ENCODE peak calls at places on chromosomes 3 and 15, in six cellular contexts. O, E, Y, F, Q and Z are unnamed samples.

GRCh38 chr15:45869034-45869668 is 234.3 kb downstream of the SQOR start:
- DNase-seq in O (no peak), E (no peak), Y (no peak), F (no peak), Q (no peak), Z (no peak)

GRCh38 chr15:85874236-85874635 is 79.5 kb upstream of the KLHL25 start:
- DNase-seq in O (no peak), E (no peak), Y (no peak), F (no peak), Q (no peak), Z (no peak)

GRCh38 chr3:123275691-123276090 is 73.9 kb downstream of the SEC22A start:
- DNase-seq in O (no peak), E (no peak), Y (no peak), F (no peak), Q (no peak), Z (no peak)

GRCh38 chr3:146585156-146585555 is 20.0 kb downstream of the PLSCR5 start:
- DNase-seq in O (no peak), E (no peak), Y (no peak), F (no peak), Q (no peak), Z (no peak)

GRCh38 chr15:71752085-71752484 is 58.3 kb upstream of the NR2E3 start:
- DNase-seq in O (no peak), E (no peak), Y (no peak), F (no peak), Q (no peak), Z (no peak)

GRCh38 chr3:177676947-177677587 is 479.8 kb upstream of the TBL1XR1 start:
- DNase-seq in O (no peak), E (no peak), Y (no peak), F (no peak), Q (no peak), Z (no peak)

GRCh38 chr15:27235161-27235560 is 264.2 kb downstream of the GABRG3 start:
- DNase-seq in O (no peak), E (no peak), Y (no peak), F (no peak), Q (no peak), Z (no peak)

GRCh38 chr3:155431856-155432570 is 138.5 kb upstream of the STRIT1 start:
- DNase-seq in O (no peak), E (no peak), Y (no peak), F (no peak), Q (no peak), Z (no peak)

GRCh38 chr3:34361921-34362320 is 563.5 kb downstream of the PDCD6IP start:
- DNase-seq in O (no peak), E (no peak), Y (no peak), F (no peak), Q (no peak), Z (no peak)

GRCh38 chr3:57030711-57031110 is 29.8 kb upstream of the SPATA12 start:
- DNase-seq in O (no peak), E (no peak), Y (no peak), F (no peak), Q (no peak), Z (no peak)

GRCh38 chr15:85757939-85758654 is 36.6 kb downstream of the KLHL25 start:
- DNase-seq in O (no peak), E (no peak), Y (no peak), F (no peak), Q (no peak), Z (no peak)

GRCh38 chr3:9704343-9705322 is 1.0 kb downstream of the CPNE9 start:
- DNase-seq in O (peak), E (no peak), Y (peak), F (no peak), Q (no peak), Z (peak)

GRCh38 chr15:91263632-91264477 is 163.8 kb downstream of the SV2B start:
- DNase-seq in O (no peak), E (peak), Y (no peak), F (no peak), Q (no peak), Z (no peak)

GRCh38 chr3:160956785-160957184 is 148.4 kb downstream of the B3GALNT1 start:
- DNase-seq in O (no peak), E (peak), Y (peak), F (no peak), Q (no peak), Z (peak)

GRCh38 chr3:72227536-72228070 is 442.7 kb upstream of the PROK2 start:
- DNase-seq in O (no peak), E (peak), Y (no peak), F (no peak), Q (no peak), Z (peak)

GRCh38 chr15:61946778-61947177 is 113.5 kb downstream of the VPS13C start:
- DNase-seq in O (no peak), E (peak), Y (peak), F (no peak), Q (no peak), Z (peak)

GRCh38 chr15:60635507-60636352 is 156.8 kb upstream of the ICE2 start:
- DNase-seq in O (no peak), E (no peak), Y (no peak), F (no peak), Q (no peak), Z (no peak)

DNA sequence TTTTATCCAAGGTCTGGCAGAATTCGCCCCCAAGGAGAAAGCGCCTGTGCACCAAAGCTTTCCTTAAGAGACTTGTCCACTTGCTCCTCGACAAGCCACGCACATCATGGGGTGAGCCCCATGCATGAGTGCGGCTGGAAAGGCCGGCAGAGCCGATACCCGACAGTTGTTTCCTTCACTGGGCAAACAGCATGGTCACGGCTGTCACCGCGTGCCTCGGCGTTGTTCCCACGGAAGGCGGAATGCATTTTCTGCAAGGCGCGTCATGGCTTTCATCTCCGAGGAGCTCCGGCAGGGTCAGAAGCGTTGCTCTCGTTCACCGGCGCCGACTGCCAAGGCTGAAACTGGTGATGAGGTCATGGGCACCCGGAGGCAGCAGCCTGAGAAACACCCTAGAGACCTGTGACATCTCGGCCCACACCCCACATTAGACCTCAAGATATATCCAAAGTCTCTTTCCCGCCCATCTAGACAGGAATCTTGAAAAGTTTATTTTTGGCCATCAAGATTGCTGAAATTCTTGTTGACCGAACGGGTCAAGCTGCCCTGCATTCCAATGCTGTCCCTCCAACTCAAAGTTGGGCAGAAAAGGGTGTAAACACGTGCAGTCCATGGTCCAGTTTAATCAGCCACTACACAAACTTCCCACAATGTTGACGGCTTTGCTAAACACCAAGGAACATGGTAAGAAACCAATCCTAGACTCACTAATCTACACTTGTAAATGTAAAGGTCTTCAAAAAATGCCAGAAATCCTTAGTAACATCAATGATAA is 604 bp upstream of the TJP1 start:
- DNase-seq in O (no peak), E (peak), Y (peak), F (no peak), Q (peak), Z (peak)
- H3K4me3 ChIP-seq in O (peak), E (peak), Y (peak), F (peak), Q (peak), Z (peak)

GRCh38 chr3:54427501-54427900 is 305.1 kb downstream of the CACNA2D3 start:
- DNase-seq in O (no peak), E (no peak), Y (no peak), F (no peak), Q (no peak), Z (peak)
- TF ChIP-seq CTCF in O (no peak), E (no peak), Y (no peak), F (no peak), Q (no peak), Z (no peak)

GRCh38 chr3:42652611-42653302 is 740 bp upstream of the ZBTB47 start:
- DNase-seq in O (peak), E (peak), Y (peak), F (no peak), Q (peak), Z (peak)
- H3K4me3 ChIP-seq in O (peak), E (peak), Y (peak), F (peak), Q (peak), Z (peak)

DNA sequence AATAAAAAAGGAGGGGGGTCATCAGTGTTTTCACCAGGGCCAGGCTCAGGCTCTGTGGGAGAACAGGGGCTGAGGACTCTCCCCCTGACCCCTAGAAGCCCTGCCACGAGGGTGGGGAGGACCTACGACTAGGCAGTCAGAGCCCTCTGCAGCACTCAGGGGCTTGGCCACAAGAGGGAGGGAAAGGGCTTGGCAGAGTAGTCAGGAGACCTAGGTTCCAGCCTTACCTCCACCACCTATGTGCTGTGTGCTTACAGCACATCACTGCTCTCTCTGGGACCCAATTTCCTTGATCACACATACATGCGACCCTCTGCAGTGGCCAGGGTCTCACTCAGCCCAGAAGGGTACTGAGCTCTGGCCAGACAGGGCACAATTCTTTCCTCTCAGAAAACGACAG is 16.3 kb upstream of the SKIC8 start:
- DNase-seq in O (peak), E (no peak), Y (no peak), F (no peak), Q (no peak), Z (no peak)
- TF ChIP-seq CTCF in O (peak), E (peak), Y (no peak), F (peak), Q (peak), Z (peak)

GRCh38 chr15:59367022-59367451 is 5.6 kb downstream of the MYO1E start:
- DNase-seq in O (no peak), E (no peak), Y (no peak), F (no peak), Q (no peak), Z (no peak)
- H3K4me3 ChIP-seq in O (no peak), E (no peak), Y (no peak), F (no peak), Q (no peak), Z (no peak)

GRCh38 chr3:53426918-53427317 is 67.5 kb upstream of the CACNA1D start:
- DNase-seq in O (no peak), E (no peak), Y (no peak), F (no peak), Q (no peak), Z (no peak)
- TF ChIP-seq CTCF in O (peak), E (no peak), Y (no peak), F (no peak), Q (no peak), Z (peak)

GRCh38 chr3:58474967-58475578 is 16.8 kb upstream of the KCTD6 start:
- DNase-seq in O (no peak), E (no peak), Y (no peak), F (no peak), Q (no peak), Z (no peak)
- H3K4me3 ChIP-seq in O (no peak), E (no peak), Y (no peak), F (no peak), Q (no peak), Z (no peak)

DNA sequence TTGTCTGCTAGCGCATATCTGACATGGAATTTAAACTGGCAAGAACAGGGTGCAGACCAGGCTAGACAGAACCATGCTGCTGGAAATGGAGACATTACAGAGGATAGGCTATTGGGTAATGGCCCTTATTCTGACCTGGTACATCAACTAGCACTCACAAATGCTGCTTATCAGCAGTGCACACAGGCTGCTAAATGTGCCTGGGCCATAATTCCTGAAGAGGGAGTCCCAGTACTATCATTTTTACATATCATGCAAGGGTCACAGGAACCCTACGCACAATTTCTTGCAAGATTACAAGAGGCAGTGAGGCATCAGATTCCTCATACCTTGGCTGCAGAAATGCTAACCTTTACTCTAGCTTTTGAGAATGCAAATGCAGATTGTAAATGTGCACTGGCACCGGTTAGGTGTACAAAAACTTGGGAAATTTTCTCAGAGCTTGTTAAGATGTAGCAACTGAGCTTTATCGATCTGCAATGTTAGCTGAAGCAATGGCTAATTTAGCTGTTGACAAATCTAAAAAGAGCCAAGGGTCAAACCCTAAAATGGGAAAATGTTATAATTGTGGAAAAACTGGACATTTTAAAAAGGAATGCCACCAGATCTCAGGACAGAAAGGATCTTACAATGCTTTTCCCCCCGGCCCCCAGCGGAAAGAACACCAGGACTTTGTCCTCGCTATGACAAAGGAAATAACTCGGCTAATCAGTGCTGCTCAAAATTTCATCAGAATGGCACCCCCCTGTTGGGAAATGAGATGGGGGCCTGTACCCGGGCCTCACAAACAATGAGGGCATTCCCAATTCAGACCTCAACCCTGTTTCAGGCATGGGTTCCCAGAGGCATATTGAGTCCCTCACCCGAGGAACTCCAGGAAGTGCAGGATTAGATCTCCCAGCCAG is 21.1 kb downstream of the CCRL2 start:
- DNase-seq in O (no peak), E (no peak), Y (peak), F (no peak), Q (no peak), Z (no peak)
- TF ChIP-seq CTCF in O (no peak), E (no peak), Y (no peak), F (no peak), Q (no peak), Z (no peak)